ENCODE peak calls at places on chromosomes 3 and 15, in five cellular contexts. V, K, O, A and X are unnamed samples.

GRCh38 chr3:23113455-23114171 is 89.5 kb upstream of the UBE2E2 start:
- DNase-seq in O (no peak), A (peak), V (no peak), K (no peak), X (no peak)

GRCh38 chr3:16509721-16510619 is 3.5 kb downstream of the RFTN1 start:
- DNase-seq in K (no peak), O (no peak), A (no peak), V (no peak), X (no peak)

GRCh38 chr15:41565702-41566101 is 6.7 kb downstream of the TYRO3 start:
- DNase-seq in A (no peak), K (no peak), O (no peak), V (no peak), X (no peak)

GRCh38 chr3:117131259-117131658 is 421.7 kb downstream of the TUSC7 start:
- DNase-seq in O (no peak), K (no peak), A (peak), V (peak), X (no peak)

GRCh38 chr15:98292442-98293240 is 332.1 kb downstream of the ARRDC4 start:
- DNase-seq in V (no peak), K (no peak), A (peak), O (no peak), X (no peak)

GRCh38 chr3:182478369-182478768 is 314.9 kb upstream of the ATP11B start:
- DNase-seq in K (no peak), A (no peak), O (no peak), V (no peak), X (no peak)

GRCh38 chr3:114746502-114746901 is 400.6 kb downstream of the ZBTB20 start:
- DNase-seq in O (no peak), A (no peak), K (no peak), V (no peak), X (no peak)

GRCh38 chr3:8499181-8499611 is 2.4 kb upstream of the LMCD1 start:
- DNase-seq in K (no peak), V (no peak), O (no peak), A (no peak), X (no peak)

GRCh38 chr15:74253276-74253921 is 17.3 kb downstream of the CCDC33 start:
- DNase-seq in V (no peak), K (no peak), A (no peak), O (no peak), X (no peak)

GRCh38 chr15:68278345-68279217 is 1.0 kb downstream of the FEM1B start:
- DNase-seq in V (no peak), K (peak), A (no peak), O (peak), X (no peak)

GRCh38 chr3:63753567-63753966 is 65.5 kb upstream of the C3orf49 start:
- DNase-seq in K (no peak), O (no peak), V (no peak), A (no peak), X (no peak)

GRCh38 chr3:117736851-117737250 is 1027.3 kb downstream of the TUSC7 start:
- DNase-seq in K (no peak), A (no peak), V (no peak), O (no peak), X (no peak)

GRCh38 chr15:99631256-99631655 is 65.5 kb downstream of the MEF2A start:
- DNase-seq in V (no peak), A (no peak), O (no peak), K (no peak), X (no peak)